ENCODE peak calls at places on chromosome 6, in five cellular contexts. K is spleen, Q is uterus, R is HepG2, A is tibial nerve. C is an unnamed sample. For H3K9me3 and H3K27me3, the result is how much of the 10 kb centered on the place peaks cover.

GRCh38 chr6:141445928-141446628 is 686.6 kb upstream of the GJE1 start:
- DNase-seq in K (no peak), Q (no peak), R (no peak), A (no peak), C (no peak)

GRCh38 chr6:2768125-2768524 is 2.9 kb downstream of the WRNIP1 start:
- DNase-seq in K (no peak), Q (no peak), R (no peak), A (no peak), C (no peak)

GRCh38 chr6:11263185-11263817 is 30.8 kb upstream of the NEDD9 start:
- DNase-seq in K (no peak), Q (peak), R (peak), A (peak), C (peak)

GRCh38 chr6:150413198-150413597 is 44.4 kb downstream of the IYD start:
- DNase-seq in K (no peak), Q (no peak), R (no peak), A (no peak), C (no peak)

GRCh38 chr6:12366732-12367131 is 76.6 kb downstream of the EDN1 start:
- DNase-seq in K (no peak), Q (no peak), R (no peak), A (no peak), C (no peak)

GRCh38 chr6:56963793-56964192 is 8.9 kb downstream of the BEND6 start:
- DNase-seq in K (no peak), Q (no peak), R (no peak), A (no peak), C (no peak)

GRCh38 chr6:119862719-119863118 is 513.2 kb upstream of the MAN1A1 start:
- DNase-seq in K (no peak), Q (no peak), R (no peak), A (no peak), C (no peak)

GRCh38 chr6:142071981-142072380 is 60.7 kb upstream of the GJE1 start:
- DNase-seq in K (no peak), Q (no peak), R (peak), A (no peak), C (no peak)

GRCh38 chr6:14704383-14705271 is 541.2 kb upstream of the JARID2 start:
- DNase-seq in K (no peak), Q (no peak), R (no peak), A (no peak), C (no peak)

GRCh38 chr6:44508646-44509045 is 121.1 kb downstream of the CDC5L start:
- DNase-seq in K (no peak), Q (no peak), R (no peak), A (no peak), C (no peak)

GRCh38 chr6:118307581-118307980 is 240.5 kb upstream of the PLN start:
- DNase-seq in K (no peak), Q (no peak), R (no peak), A (no peak), C (no peak)

GRCh38 chr6:107098436-107099307 is 16.6 kb downstream of the BEND3 start:
- DNase-seq in K (no peak), Q (no peak), R (no peak), A (no peak), C (no peak)

GRCh38 chr6:161141173-161141572 is 132.7 kb downstream of the AGPAT4 start:
- DNase-seq in K (no peak), Q (no peak), R (no peak), A (no peak), C (no peak)

GRCh38 chr6:7236312-7237209 is 76.4 kb downstream of the SSR1 start:
- DNase-seq in K (no peak), Q (no peak), R (no peak), A (no peak), C (peak)

GRCh38 chr6:7237653-7238190 is 75.3 kb downstream of the SSR1 start:
- DNase-seq in K (no peak), Q (no peak), R (no peak), A (no peak), C (no peak)

GRCh38 chr6:7238526-7238899 is 74.5 kb downstream of the SSR1 start:
- DNase-seq in K (no peak), Q (no peak), R (no peak), A (no peak), C (no peak)

GRCh38 chr6:7234547-7234946 is 78.5 kb downstream of the SSR1 start:
- DNase-seq in K (no peak), Q (no peak), R (no peak), A (no peak), C (no peak)

GRCh38 chr6:7235712-7236311 is 77.2 kb downstream of the SSR1 start:
- DNase-seq in K (no peak), Q (no peak), R (no peak), A (no peak), C (peak)
- TF ChIP-seq POLR2A in K (no peak), Q (peak), R (peak), A (no peak), C (peak)

DNA sequence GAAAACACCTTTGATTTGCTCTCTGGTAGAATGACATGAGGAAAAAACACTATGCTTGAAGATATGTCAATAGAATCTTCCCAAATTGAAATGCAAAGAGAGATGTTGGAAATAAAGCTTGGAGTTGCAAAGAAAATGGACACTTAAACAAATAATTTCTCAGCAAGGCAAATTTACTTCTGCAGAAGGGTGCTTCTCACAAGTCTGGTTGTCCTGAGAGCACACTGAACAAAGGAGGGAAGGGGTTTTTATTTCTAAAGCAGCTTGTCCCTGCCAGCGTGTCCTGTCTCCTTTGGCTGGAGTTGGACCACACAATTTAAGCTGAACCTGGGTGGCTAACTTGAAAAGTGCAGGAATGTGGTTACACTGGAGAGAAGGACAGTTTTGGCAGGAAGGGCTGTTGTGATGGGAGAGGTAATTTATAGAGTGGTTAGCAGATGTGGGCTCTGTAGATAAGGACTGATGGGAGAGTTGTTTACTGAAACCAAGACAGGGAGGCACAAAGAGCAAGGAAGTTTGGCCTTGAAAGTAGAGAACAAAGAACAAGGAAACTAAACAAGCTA is 454.6 kb upstream of the EYS start:
- DNase-seq in K (no peak), Q (no peak), R (no peak), A (no peak), C (no peak)
- H3K9me3 ChIP-seq in K (half or more), Q (under half), R (half or more), A (under half), C (under half)

GRCh38 chr6:46014511-46015118 is 1.0 kb downstream of the CLIC5 start:
- DNase-seq in K (peak), Q (no peak), R (no peak), A (no peak), C (no peak)

GRCh38 chr6:46014054-46014453 is 1.6 kb downstream of the CLIC5 start:
- DNase-seq in K (no peak), Q (no peak), R (no peak), A (no peak), C (no peak)

GRCh38 chr6:46015119-46015968 is at the start of gene CLIC5:
- DNase-seq in K (peak), Q (no peak), R (no peak), A (no peak), C (peak)

GRCh38 chr6:46017726-46018125 is 2.1 kb upstream of the CLIC5 start:
- DNase-seq in K (no peak), Q (no peak), R (no peak), A (no peak), C (no peak)

GRCh38 chr6:46016063-46016608 is 476 bp upstream of the CLIC5 start:
- DNase-seq in K (no peak), Q (no peak), R (no peak), A (no peak), C (no peak)
- H3K27me3 ChIP-seq in K (under half), Q (under half), R (under half), A (under half), C (under half)

GRCh38 chr6:25991785-25992412 is 29.3 kb downstream of the TRIM38 start:
- DNase-seq in K (peak), Q (peak), R (peak), A (peak), C (peak)
- TF ChIP-seq POLR2A in K (no peak), Q (no peak), R (peak), A (no peak), C (no peak)

GRCh38 chr6:111277819-111278218 is 190.5 kb downstream of the SLC16A10 start:
- DNase-seq in K (no peak), Q (no peak), R (no peak), A (no peak), C (no peak)
- H3K9me3 ChIP-seq in K (under half), Q (under half), R (under half), A (under half), C (under half)

GRCh38 chr6:39527792-39528564 is 197.2 kb downstream of the KIF6 start:
- DNase-seq in K (no peak), Q (no peak), R (no peak), A (no peak), C (no peak)
- H3K27me3 ChIP-seq in K (under half), Q (under half), R (under half), A (under half), C (under half)

GRCh38 chr6:110181131-110182027 is 1.2 kb downstream of the CDC40 start:
- DNase-seq in K (no peak), Q (no peak), R (no peak), A (no peak), C (no peak)

GRCh38 chr6:110183292-110183691 is 3.1 kb downstream of the CDC40 start:
- DNase-seq in K (no peak), Q (no peak), R (no peak), A (no peak), C (no peak)

GRCh38 chr6:110178626-110179405 is 654 bp downstream of the WASF1 start:
- DNase-seq in K (peak), Q (peak), R (peak), A (peak), C (peak)

GRCh38 chr6:110180228-110181008 is at the start of gene CDC40:
- DNase-seq in K (peak), Q (peak), R (peak), A (peak), C (peak)

GRCh38 chr6:110179406-110180227 is at the start of gene WASF1:
- DNase-seq in K (peak), Q (peak), R (peak), A (peak), C (peak)
- TF ChIP-seq POLR2A in K (no peak), Q (peak), R (peak), A (no peak), C (peak)

C was measured in body of pancreas.